ENCODE peak calls at places on chromosomes 13 and 19, in ten cellular contexts. G is ascending aorta, I is brain microvascular endothelial cell, N is upper lobe of left lung, M is fibroblast of lung, W is kidney, X is uterus, R is body of pancreas, B is heart right ventricle, V is PC-9. C is an unnamed sample.

GRCh38 chr19:49327878-49328544 is 3.0 kb upstream of the SLC6A16 start:
- DNase-seq in G (no peak), I (peak; percentile 20), N (no peak), M (peak; percentile 10), W (no peak), X (no peak), R (no peak), B (no peak), V (no peak), C (no peak)

GRCh38 chr19:17491287-17491686 is 20.2 kb upstream of the PGLS start:
- DNase-seq in G (no peak), I (no peak), N (no peak), M (no peak), W (no peak), X (no peak), R (no peak), B (no peak), V (no peak), C (no peak)

GRCh38 chr19:14394167-14394566 is 12.9 kb downstream of the ADGRE5 start:
- DNase-seq in G (no peak), I (no peak), N (no peak), M (no peak), W (no peak), X (no peak), R (no peak), B (no peak), V (no peak), C (no peak)

GRCh38 chr13:91097269-91097668 is 250.2 kb upstream of the MIR17HG start:
- DNase-seq in G (no peak), I (no peak), N (no peak), M (no peak), W (no peak), X (no peak), R (no peak), B (no peak), V (no peak), C (peak; percentile 30)

GRCh38 chr13:95111608-95112007 is 189.6 kb downstream of the ABCC4 start:
- DNase-seq in G (no peak), I (no peak), N (no peak), M (no peak), W (no peak), X (no peak), R (no peak), B (no peak), V (no peak), C (no peak)

GRCh38 chr13:96573563-96573962 is 420.7 kb downstream of the OXGR1 start:
- DNase-seq in G (no peak), I (no peak), N (no peak), M (no peak), W (no peak), X (no peak), R (no peak), B (no peak), V (no peak), C (no peak)

GRCh38 chr13:71867101-71867814 is at the start of gene DACH1:
- DNase-seq in G (no peak), I (peak; percentile 58), N (no peak), M (peak; percentile 76), W (peak; percentile 89), X (peak; percentile 62), R (peak; percentile 45), B (peak; percentile 71), V (no peak), C (peak; percentile 70)

GRCh38 chr13:89287381-89287780 is 1616.2 kb downstream of the SLITRK5 start:
- DNase-seq in G (no peak), I (no peak), N (peak; percentile 7), M (no peak), W (peak; percentile 63), X (no peak), R (no peak), B (no peak), V (no peak), C (no peak)

GRCh38 chr19:18853755-18854427 is 22.1 kb downstream of the UPF1 start:
- DNase-seq in G (no peak), I (no peak), N (peak; percentile 54), M (no peak), W (no peak), X (no peak), R (no peak), B (no peak), V (no peak), C (no peak)
- TF ChIP-seq CTCF in G (no peak), I (peak; percentile 16), N (no peak), M (no peak), W (no peak), X (no peak), R (no peak), B (no peak), V (no peak), C (peak; percentile 22)

GRCh38 chr13:113804017-113804702 is 45.1 kb downstream of the TMEM255B start:
- DNase-seq in G (no peak), I (no peak), N (no peak), M (peak; percentile 62), W (peak; percentile 64), X (peak; percentile 50), R (no peak), B (no peak), V (no peak), C (no peak)

GRCh38 chr13:113806526-113806925 is 47.5 kb downstream of the TMEM255B start:
- DNase-seq in G (no peak), I (no peak), N (no peak), M (no peak), W (peak; percentile 60), X (no peak), R (no peak), B (no peak), V (no peak), C (no peak)

GRCh38 chr13:113804703-113805430 is 45.8 kb downstream of the TMEM255B start:
- DNase-seq in G (no peak), I (no peak), N (peak; percentile 77), M (no peak), W (peak; percentile 74), X (no peak), R (no peak), B (no peak), V (no peak), C (no peak)

GRCh38 chr13:113805431-113806103 is 46.5 kb downstream of the TMEM255B start:
- DNase-seq in G (no peak), I (no peak), N (no peak), M (no peak), W (peak; percentile 67), X (no peak), R (no peak), B (no peak), V (no peak), C (no peak)

DNA sequence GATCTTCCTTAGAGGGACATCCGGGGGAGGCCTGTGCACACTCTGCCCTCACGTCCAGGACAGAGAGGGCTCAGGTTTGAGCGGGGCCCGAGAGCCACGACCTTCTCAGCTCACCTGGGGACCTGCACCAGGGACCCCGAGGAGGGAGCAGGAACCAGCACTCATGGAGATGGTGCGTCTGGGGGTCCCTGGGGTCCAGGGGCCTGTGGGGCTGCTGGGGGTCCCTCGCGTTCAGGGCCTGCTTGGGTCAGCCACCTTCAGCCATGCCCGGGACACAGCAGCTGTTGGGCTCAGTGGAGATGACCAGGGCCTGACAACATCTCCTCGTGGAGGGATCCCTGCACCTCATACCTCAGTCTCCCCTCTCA is 47.1 kb downstream of the TMEM255B start:
- DNase-seq in G (no peak), I (no peak), N (no peak), M (no peak), W (peak; percentile 48), X (no peak), R (no peak), B (no peak), V (no peak), C (no peak)
- H3K27ac ChIP-seq in G (no peak overlapping the region), I (no peak overlapping the region), N (no peak overlapping the region), M (no peak overlapping the region), W (no peak overlapping the region), X (no peak overlapping the region), R (no peak overlapping the region), B (no peak overlapping the region), V (no peak overlapping the region), C (no peak overlapping the region)

GRCh38 chr13:73335226-73335625 is 276.4 kb downstream of the KLF5 start:
- DNase-seq in G (no peak), I (peak; percentile 25), N (no peak), M (peak; percentile 82), W (no peak), X (no peak), R (no peak), B (no peak), V (peak; percentile 96), C (peak; percentile 13)

GRCh38 chr13:73334459-73334858 is 275.7 kb downstream of the KLF5 start:
- DNase-seq in G (no peak), I (no peak), N (no peak), M (no peak), W (no peak), X (no peak), R (no peak), B (no peak), V (peak; percentile 69), C (no peak)

GRCh38 chr13:73337511-73337910 is 278.7 kb downstream of the KLF5 start:
- DNase-seq in G (no peak), I (no peak), N (no peak), M (peak; percentile 48), W (no peak), X (no peak), R (no peak), B (no peak), V (no peak), C (no peak)

GRCh38 chr13:73336789-73337188 is 278.0 kb downstream of the KLF5 start:
- DNase-seq in G (no peak), I (no peak), N (no peak), M (peak; percentile 21), W (no peak), X (no peak), R (no peak), B (no peak), V (peak; percentile 71), C (no peak)

DNA sequence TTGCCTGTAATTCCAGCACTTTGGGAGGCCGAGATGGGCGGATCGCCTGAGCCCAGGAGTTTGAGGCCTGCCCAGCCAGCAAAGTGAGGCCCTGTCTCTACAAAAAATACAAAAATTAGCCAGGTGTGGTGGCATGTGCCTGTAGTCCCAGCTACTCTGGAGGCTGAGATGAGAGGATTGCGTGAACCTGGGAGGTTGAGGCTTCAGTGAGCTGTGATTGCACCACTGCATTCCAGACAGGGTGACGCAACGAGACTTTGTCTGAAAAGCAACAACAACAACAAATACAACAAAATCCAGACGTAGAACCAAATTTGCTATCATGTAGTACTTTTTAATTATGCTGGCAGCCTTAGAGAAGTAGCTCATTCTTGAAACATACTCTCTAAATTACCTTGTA is 277.1 kb downstream of the KLF5 start:
- DNase-seq in G (no peak), I (no peak), N (no peak), M (no peak), W (no peak), X (no peak), R (no peak), B (no peak), V (no peak), C (no peak)
- TF ChIP-seq CTCF in G (no peak), I (no peak), N (no peak), M (no peak), W (no peak), X (no peak), R (no peak), B (no peak), V (no peak), C (no peak)

GRCh38 chr19:55680339-55681130 is 5.5 kb downstream of the EPN1 start:
- DNase-seq in G (no peak), I (no peak), N (no peak), M (no peak), W (peak; percentile 66), X (no peak), R (no peak), B (no peak), V (no peak), C (no peak)

GRCh38 chr19:55681131-55682087 is 6.4 kb downstream of the EPN1 start:
- DNase-seq in G (no peak), I (no peak), N (no peak), M (peak; percentile 44), W (peak; percentile 26), X (no peak), R (no peak), B (no peak), V (no peak), C (no peak)

GRCh38 chr19:55677572-55678028 is 2.6 kb downstream of the EPN1 start:
- DNase-seq in G (no peak), I (no peak), N (no peak), M (no peak), W (peak; percentile 53), X (no peak), R (peak; percentile 51), B (no peak), V (no peak), C (no peak)

GRCh38 chr19:55678121-55678671 is 3.2 kb downstream of the EPN1 start:
- DNase-seq in G (peak; percentile 41), I (no peak), N (peak; percentile 78), M (no peak), W (peak; percentile 78), X (no peak), R (no peak), B (peak; percentile 29), V (no peak), C (no peak)

GRCh38 chr19:55679343-55680257 is 4.6 kb downstream of the EPN1 start:
- DNase-seq in G (no peak), I (no peak), N (no peak), M (peak; percentile 19), W (peak; percentile 70), X (no peak), R (no peak), B (no peak), V (no peak), C (no peak)
- H3K27ac ChIP-seq in G (no peak overlapping the region), I (no peak overlapping the region), N (no peak overlapping the region), M (peak overlapping the region; percentile 42), W (no peak overlapping the region), X (no peak overlapping the region), R (no peak overlapping the region), B (no peak overlapping the region), V (no peak overlapping the region), C (no peak overlapping the region)